ENCODE peak calls at places on chromosomes 11 and 22, in nine cellular contexts. G is NCI-H1105; I is cardiac muscle cell; F is small intestine; K is T follicular helper cell; B is brain microvascular endothelial cell; M is spleen; U is activated T-cell treated with anti-CD3 and anti-CD28 coated beads, Interleukin-2, amount 50 U/mL, for 48 hours; W is CD8-positive, alpha-beta memory T cell. R is an unnamed sample.

GRCh38 chr11:24155792-24156191 is 341.1 kb upstream of the LUZP2 start:
- DNase-seq in G (no peak), I (no peak), F (no peak), K (no peak), B (no peak), M (no peak), U (no peak), W (no peak), R (peak)

GRCh38 chr11:95104916-95105315 is 15.3 kb downstream of the ENDOD1 start:
- DNase-seq in G (no peak), I (no peak), F (no peak), K (no peak), B (no peak), M (no peak), U (no peak), W (no peak), R (no peak)

GRCh38 chr22:45480717-45481116 is 22.0 kb upstream of the FBLN1 start:
- DNase-seq in G (no peak), I (no peak), F (no peak), K (no peak), B (no peak), M (no peak), U (no peak), W (no peak), R (no peak)

GRCh38 chr11:46064221-46064620 is 57.0 kb downstream of the PHF21A start:
- DNase-seq in G (no peak), I (peak), F (no peak), K (no peak), B (no peak), M (no peak), U (no peak), W (no peak), R (no peak)

GRCh38 chr11:129911298-129911697 is 15.9 kb upstream of the NFRKB start:
- DNase-seq in G (no peak), I (peak), F (no peak), K (no peak), B (peak), M (no peak), U (no peak), W (no peak), R (no peak)

GRCh38 chr11:35247863-35248262 is 108.9 kb downstream of the CD44 start:
- DNase-seq in G (no peak), I (no peak), F (no peak), K (no peak), B (no peak), M (no peak), U (no peak), W (peak), R (no peak)

GRCh38 chr22:46907578-46908215 is 145.2 kb downstream of the TBC1D22A start:
- DNase-seq in G (no peak), I (no peak), F (no peak), K (no peak), B (no peak), M (no peak), U (no peak), W (no peak), R (no peak)

GRCh38 chr22:30033137-30033536 is 47.1 kb upstream of the HORMAD2 start:
- DNase-seq in G (no peak), I (no peak), F (no peak), K (no peak), B (no peak), M (no peak), U (no peak), W (no peak), R (no peak)

GRCh38 chr11:117986981-117987495 is 844 bp downstream of the IL10RA start:
- DNase-seq in G (no peak), I (no peak), F (peak), K (peak), B (no peak), M (peak), U (peak), W (no peak), R (no peak)

GRCh38 chr11:76119779-76120178 is 86.5 kb downstream of the WNT11 start:
- DNase-seq in G (no peak), I (no peak), F (peak), K (no peak), B (no peak), M (no peak), U (no peak), W (no peak), R (no peak)

GRCh38 chr11:35334385-35335090 is 84.8 kb downstream of the SLC1A2 start:
- DNase-seq in G (no peak), I (no peak), F (peak), K (no peak), B (no peak), M (no peak), U (no peak), W (no peak), R (no peak)

GRCh38 chr11:126839496-126839895 is 161.1 kb downstream of the KIRREL3 start:
- DNase-seq in G (no peak), I (peak), F (no peak), K (no peak), B (no peak), M (no peak), U (no peak), W (no peak), R (no peak)

GRCh38 chr11:19437760-19438159 is 197.0 kb upstream of the E2F8 start:
- DNase-seq in G (no peak), I (peak), F (no peak), K (no peak), B (peak), M (no peak), U (no peak), W (no peak), R (no peak)

GRCh38 chr11:26112190-26112715 is 219.7 kb upstream of the ANO3 start:
- DNase-seq in G (no peak), I (no peak), F (no peak), K (no peak), B (no peak), M (no peak), U (no peak), W (no peak), R (no peak)

GRCh38 chr22:39703890-39704658 is 133.5 kb downstream of the CACNA1I start:
- DNase-seq in G (no peak), I (peak), F (no peak), K (no peak), B (no peak), M (no peak), U (no peak), W (no peak), R (no peak)

GRCh38 chr11:69301491-69302401 is 7.8 kb downstream of the MYEOV start:
- DNase-seq in G (peak), I (peak), F (peak), K (no peak), B (peak), M (no peak), U (peak), W (no peak), R (no peak)

GRCh38 chr22:46864314-46865051 is 102.0 kb downstream of the TBC1D22A start:
- DNase-seq in G (no peak), I (no peak), F (peak), K (no peak), B (no peak), M (no peak), U (no peak), W (no peak), R (no peak)

GRCh38 chr11:66020618-66021357 is 5.5 kb downstream of the CATSPER1 start:
- DNase-seq in G (no peak), I (peak), F (no peak), K (no peak), B (peak), M (peak), U (peak), W (no peak), R (no peak)